ENCODE peak calls at places on chromosomes 12 and 14, in seven cellular contexts. One of them, this sample, is unnamed.

GRCh38 chr14:104536942-104537612 is 42.5 kb upstream of the C14orf180 start:
- DNase-seq in Right ventricle myocardium superior: no peak
- DNase-seq in HFFc6: no peak
- DNase-seq in NCI-H1436 treated with DMSO at 0.1 percent for 48 hours: no peak
- DNase-seq in activated CD4-positive, alpha-beta T cell treated with anti-CD3 and anti-CD28 coated beads, Interleukin-2, amount 10 ng/mL, durations not matched to agents 7 days and 5 days: no peak
- DNase-seq in effector CD4-positive, alpha-beta T cell: no peak
- DNase-seq in adipocyte: peak; percentile 17
- DNase-seq in this sample: peak; percentile 10

GRCh38 chr12:48956279-48957140 is 777 bp downstream of the ARF3 start:
- DNase-seq in Right ventricle myocardium superior: peak; percentile 89
- DNase-seq in HFFc6: peak; percentile 94
- DNase-seq in NCI-H1436 treated with DMSO at 0.1 percent for 48 hours: no peak
- DNase-seq in activated CD4-positive, alpha-beta T cell treated with anti-CD3 and anti-CD28 coated beads, Interleukin-2, amount 10 ng/mL, durations not matched to agents 7 days and 5 days: no peak
- DNase-seq in effector CD4-positive, alpha-beta T cell: no peak
- DNase-seq in adipocyte: peak; percentile 98
- DNase-seq in this sample: peak; percentile 97

GRCh38 chr14:92099802-92100201 is 6.6 kb downstream of the ATXN3 start:
- DNase-seq in Right ventricle myocardium superior: no peak
- DNase-seq in HFFc6: no peak
- DNase-seq in NCI-H1436 treated with DMSO at 0.1 percent for 48 hours: no peak
- DNase-seq in activated CD4-positive, alpha-beta T cell treated with anti-CD3 and anti-CD28 coated beads, Interleukin-2, amount 10 ng/mL, durations not matched to agents 7 days and 5 days: no peak
- DNase-seq in effector CD4-positive, alpha-beta T cell: no peak
- DNase-seq in adipocyte: no peak
- DNase-seq in this sample: peak; percentile 25

GRCh38 chr14:67570453-67570852 is 29.6 kb downstream of the PIGH start:
- DNase-seq in Right ventricle myocardium superior: no peak
- DNase-seq in HFFc6: no peak
- DNase-seq in NCI-H1436 treated with DMSO at 0.1 percent for 48 hours: no peak
- DNase-seq in activated CD4-positive, alpha-beta T cell treated with anti-CD3 and anti-CD28 coated beads, Interleukin-2, amount 10 ng/mL, durations not matched to agents 7 days and 5 days: no peak
- DNase-seq in effector CD4-positive, alpha-beta T cell: no peak
- DNase-seq in adipocyte: no peak
- DNase-seq in this sample: no peak

GRCh38 chr14:91416744-91417133 is 881 bp downstream of the CCDC88C start:
- DNase-seq in Right ventricle myocardium superior: no peak
- DNase-seq in HFFc6: no peak
- DNase-seq in NCI-H1436 treated with DMSO at 0.1 percent for 48 hours: no peak
- DNase-seq in activated CD4-positive, alpha-beta T cell treated with anti-CD3 and anti-CD28 coated beads, Interleukin-2, amount 10 ng/mL, durations not matched to agents 7 days and 5 days: no peak
- DNase-seq in effector CD4-positive, alpha-beta T cell: no peak
- DNase-seq in adipocyte: no peak
- DNase-seq in this sample: no peak

GRCh38 chr12:104063712-104064030 is 660 bp upstream of the HCFC2 start:
- DNase-seq in Right ventricle myocardium superior: no peak
- DNase-seq in HFFc6: peak; percentile 23
- DNase-seq in NCI-H1436 treated with DMSO at 0.1 percent for 48 hours: no peak
- DNase-seq in activated CD4-positive, alpha-beta T cell treated with anti-CD3 and anti-CD28 coated beads, Interleukin-2, amount 10 ng/mL, durations not matched to agents 7 days and 5 days: no peak
- DNase-seq in effector CD4-positive, alpha-beta T cell: no peak
- DNase-seq in adipocyte: no peak
- DNase-seq in this sample: no peak

GRCh38 chr12:132506730-132507538 is 17.0 kb downstream of the FBRSL1 start:
- DNase-seq in Right ventricle myocardium superior: peak; percentile 94
- DNase-seq in HFFc6: peak; percentile 60
- DNase-seq in NCI-H1436 treated with DMSO at 0.1 percent for 48 hours: no peak
- DNase-seq in activated CD4-positive, alpha-beta T cell treated with anti-CD3 and anti-CD28 coated beads, Interleukin-2, amount 10 ng/mL, durations not matched to agents 7 days and 5 days: peak; percentile 79
- DNase-seq in effector CD4-positive, alpha-beta T cell: peak; percentile 41
- DNase-seq in adipocyte: peak; percentile 52
- DNase-seq in this sample: peak; percentile 12

GRCh38 chr14:52790756-52791203 is 627 bp downstream of the GNPNAT1 start:
- DNase-seq in Right ventricle myocardium superior: no peak
- DNase-seq in HFFc6: no peak
- DNase-seq in NCI-H1436 treated with DMSO at 0.1 percent for 48 hours: no peak
- DNase-seq in activated CD4-positive, alpha-beta T cell treated with anti-CD3 and anti-CD28 coated beads, Interleukin-2, amount 10 ng/mL, durations not matched to agents 7 days and 5 days: no peak
- DNase-seq in effector CD4-positive, alpha-beta T cell: no peak
- DNase-seq in adipocyte: no peak
- DNase-seq in this sample: no peak

GRCh38 chr12:94145231-94145979 is 3.0 kb upstream of the PLXNC1 start:
- DNase-seq in Right ventricle myocardium superior: no peak
- DNase-seq in HFFc6: peak; percentile 50
- DNase-seq in NCI-H1436 treated with DMSO at 0.1 percent for 48 hours: no peak
- DNase-seq in activated CD4-positive, alpha-beta T cell treated with anti-CD3 and anti-CD28 coated beads, Interleukin-2, amount 10 ng/mL, durations not matched to agents 7 days and 5 days: no peak
- DNase-seq in effector CD4-positive, alpha-beta T cell: no peak
- DNase-seq in adipocyte: peak; percentile 77
- DNase-seq in this sample: peak; percentile 60

This sample was measured in HCEC 1CT.